ENCODE peak calls at places on chromosomes 5 and 9, in six cellular contexts. G is brain microvascular endothelial cell; W is chondrocyte; Y is activated CD8-positive, alpha-beta T cell treated with anti-CD3 and anti-CD28 coated beads for 36 hours; D is psoas muscle; I is heart left ventricle. V is an unnamed sample.

GRCh38 chr5:59157001-59157527 is 574.2 kb downstream of the RAB3C start:
- DNase-seq in G (no peak), D (no peak), Y (no peak), W (no peak), I (no peak), V (no peak)

GRCh38 chr9:94675008-94675841 is 35.9 kb upstream of the FBP1 start:
- DNase-seq in I (no peak), D (no peak), W (no peak), G (peak; percentile 44), Y (no peak), V (peak; percentile 93)

GRCh38 chr5:113236536-113237308 is 198.1 kb downstream of the TSSK1B start:
- DNase-seq in G (no peak), Y (no peak), W (no peak), D (no peak), I (no peak), V (no peak)

GRCh38 chr9:123087359-123087888 is 54.0 kb downstream of the GPR21 start:
- DNase-seq in D (no peak), I (peak; percentile 25), W (no peak), Y (no peak), G (no peak), V (no peak)

GRCh38 chr9:84239341-84239740 is 101.2 kb downstream of the SLC28A3 start:
- DNase-seq in Y (no peak), W (no peak), I (no peak), D (no peak), G (no peak), V (no peak)

GRCh38 chr5:94218374-94218773 is 400.0 kb downstream of the KIAA0825 start:
- DNase-seq in D (no peak), G (peak; percentile 78), W (no peak), Y (no peak), I (no peak), V (peak; percentile 88)

GRCh38 chr9:110015759-110016158 is 192.2 kb downstream of the C9orf152 start:
- DNase-seq in I (no peak), W (no peak), G (peak; percentile 87), D (no peak), Y (peak; percentile 12), V (no peak)

GRCh38 chr9:37364751-37365360 is 57.6 kb upstream of the GRHPR start:
- DNase-seq in W (no peak), G (no peak), D (no peak), Y (peak; percentile 36), I (no peak), V (no peak)

GRCh38 chr9:75039006-75039405 is 10.9 kb upstream of the CARNMT1 start:
- DNase-seq in G (no peak), W (no peak), Y (no peak), D (no peak), I (no peak), V (peak; percentile 89)

GRCh38 chr5:91141642-91142041 is 241.5 kb downstream of the ARRDC3 start:
- DNase-seq in I (no peak), Y (no peak), G (no peak), W (no peak), D (no peak), V (no peak)

GRCh38 chr5:122478741-122479459 is 166.9 kb downstream of the SNCAIP start:
- DNase-seq in I (no peak), G (no peak), Y (no peak), W (no peak), D (no peak), V (peak; percentile 57)

GRCh38 chr5:172778223-172778814 is 7.3 kb upstream of the DUSP1 start:
- DNase-seq in Y (peak; percentile 36), I (no peak), G (peak; percentile 94), W (no peak), D (peak; percentile 57), V (no peak)

GRCh38 chr9:4497855-4498254 is 7.6 kb downstream of the SLC1A1 start:
- DNase-seq in Y (no peak), W (no peak), D (no peak), G (peak; percentile 79), I (no peak), V (no peak)

GRCh38 chr9:116152941-116153764 is 438 bp upstream of the PAPPA start:
- DNase-seq in G (peak; percentile 85), Y (no peak), W (no peak), D (no peak), I (no peak), V (no peak)

GRCh38 chr5:69368458-69369368 is 607 bp downstream of the AK6 start:
- DNase-seq in G (peak; percentile 15), I (no peak), W (no peak), Y (peak; percentile 54), D (no peak), V (no peak)

GRCh38 chr5:132081458-132081857 is 7.9 kb downstream of the CSF2 start:
- DNase-seq in G (no peak), W (no peak), Y (no peak), D (no peak), I (no peak), V (no peak)

GRCh38 chr5:64682608-64683007 is 7.7 kb upstream of the SHISAL2B start:
- DNase-seq in W (no peak), I (no peak), G (no peak), D (no peak), Y (no peak), V (no peak)

GRCh38 chr5:64678400-64678799 is 11.9 kb upstream of the SHISAL2B start:
- DNase-seq in D (no peak), Y (no peak), I (no peak), G (no peak), W (no peak), V (no peak)

DNA sequence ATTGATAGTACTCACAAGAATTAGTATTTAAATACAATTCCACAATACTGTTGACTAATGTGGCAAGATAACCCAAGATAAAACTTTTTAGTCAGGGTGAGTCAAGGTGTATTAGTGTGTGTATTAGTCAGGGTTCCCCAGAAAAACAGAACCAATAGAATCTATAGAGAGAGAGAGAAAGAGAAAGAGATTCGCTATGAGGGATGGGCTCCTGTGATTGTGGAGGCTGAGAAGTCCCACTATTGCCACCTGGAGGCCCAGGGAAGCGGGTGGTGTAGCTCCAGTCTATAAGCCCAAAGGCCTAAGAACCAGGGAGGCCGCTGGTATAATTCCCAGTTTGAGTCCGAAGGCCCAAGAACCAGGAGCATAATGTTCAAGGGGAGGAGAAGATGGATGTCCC is 10.0 kb upstream of the SHISAL2B start:
- DNase-seq in G (peak; percentile 14), W (no peak), I (no peak), Y (peak; percentile 4), D (no peak), V (no peak)
- TF ChIP-seq CTCF in G (peak; percentile 64), W (no peak), I (no peak), Y (no peak), D (no peak), V (peak; percentile 21)

DNA sequence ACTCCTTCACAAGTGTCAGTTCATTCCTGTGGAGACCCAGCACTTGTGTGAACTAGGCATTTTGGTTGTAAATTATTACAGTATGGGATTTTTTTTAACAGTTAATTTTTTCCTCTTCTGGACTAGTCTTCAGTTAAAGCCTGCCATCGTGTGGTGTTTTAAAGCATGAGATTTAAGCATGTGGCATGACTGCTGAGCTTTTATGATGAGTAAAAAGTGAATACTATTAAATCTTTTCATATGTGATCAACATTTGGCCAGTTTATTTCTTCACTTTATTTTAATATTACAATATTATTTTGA is 25.0 kb downstream of the LMNB1 start:
- DNase-seq in Y (no peak), I (no peak), W (no peak), D (no peak), G (peak; percentile 48), V (no peak)
- TF ChIP-seq CTCF in Y (no peak), I (peak; percentile 48), W (peak; percentile 82), D (peak; percentile 23), G (peak; percentile 45), V (peak; percentile 57)

GRCh38 chr9:73137286-73137899 is 14.3 kb upstream of the ANXA1 start:
- DNase-seq in G (no peak), D (no peak), W (no peak), I (no peak), Y (no peak), V (no peak)
- TF ChIP-seq CTCF in G (no peak), D (peak; percentile 19), W (no peak), I (no peak), Y (no peak), V (no peak)

GRCh38 chr5:36060516-36060885 is 6.2 kb downstream of the UGT3A2 start:
- DNase-seq in W (no peak), G (no peak), Y (no peak), I (no peak), D (no peak), V (no peak)
- TF ChIP-seq CTCF in W (peak; percentile 56), G (no peak), Y (no peak), I (no peak), D (no peak), V (peak; percentile 47)

DNA sequence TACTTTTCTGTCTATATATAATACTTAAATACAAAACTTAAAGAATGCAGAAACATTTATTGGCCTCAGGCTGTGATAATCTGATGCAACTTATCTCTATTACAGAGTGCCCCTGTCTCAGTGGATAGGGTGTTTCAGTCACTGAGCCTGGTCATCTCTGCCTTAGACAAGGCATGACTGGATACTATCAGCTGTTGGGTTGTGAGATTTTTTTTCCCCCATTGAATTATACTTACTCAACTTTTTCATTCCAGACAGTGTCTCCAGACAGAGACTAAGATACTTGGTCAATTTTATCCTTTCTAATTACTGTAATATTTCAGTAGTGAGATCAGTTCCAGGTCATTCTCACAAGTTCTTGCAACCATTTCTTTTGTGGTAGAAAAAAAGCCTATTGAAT is 26.7 kb downstream of the XRCC4 start:
- DNase-seq in Y (no peak), I (no peak), G (peak; percentile 16), W (no peak), D (no peak), V (no peak)
- TF ChIP-seq CTCF in Y (no peak), I (no peak), G (no peak), W (no peak), D (no peak), V (no peak)

DNA sequence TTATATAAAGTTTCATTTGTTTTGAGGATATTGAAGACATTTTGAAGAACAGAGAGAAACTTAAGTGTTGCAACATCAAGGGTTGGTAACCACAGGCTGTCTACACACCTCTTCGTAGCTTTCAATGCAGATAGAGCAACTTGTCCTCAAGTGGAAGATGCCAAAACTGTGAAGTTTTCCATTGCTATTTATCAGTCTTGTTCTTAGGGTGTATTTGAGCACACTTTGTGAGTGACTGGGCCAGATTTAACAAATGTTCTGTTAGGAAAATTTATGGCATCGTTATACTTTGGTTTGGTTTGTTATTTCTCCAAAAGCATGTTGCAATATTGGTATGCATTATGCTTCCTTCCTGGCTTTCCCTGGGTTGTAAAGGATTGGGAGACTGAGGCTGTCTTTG is 31.6 kb downstream of the NNT start:
- DNase-seq in I (no peak), D (no peak), Y (no peak), W (no peak), G (no peak), V (no peak)
- TF ChIP-seq CTCF in I (no peak), D (no peak), Y (no peak), W (no peak), G (no peak), V (no peak)

V was measured in BJ.